ENCODE peak calls at places on chromosomes 1 and 21, in seven cellular contexts. One of them, this sample, is unnamed.

GRCh38 chr1:184424945-184425344 is 38.1 kb downstream of the C1orf21 start:
- DNase-seq in EL: no peak
- DNase-seq in NCI-H748 treated with DMSO at 0.1 percent for 48 hours: no peak
- DNase-seq in WTC11: no peak
- DNase-seq in RWPE1: no peak
- DNase-seq in right lobe of liver: no peak
- DNase-seq in NCI-H446: no peak
- DNase-seq in this sample: no peak

GRCh38 chr1:190880352-190880751 is 402.7 kb upstream of the BRINP3 start:
- DNase-seq in NCI-H748 treated with DMSO at 0.1 percent for 48 hours: no peak
- DNase-seq in RWPE1: no peak
- DNase-seq in WTC11: no peak
- DNase-seq in EL: no peak
- DNase-seq in NCI-H446: no peak
- DNase-seq in right lobe of liver: no peak
- DNase-seq in this sample: no peak

GRCh38 chr1:32695098-32695904 is 7.3 kb downstream of the SYNC start:
- DNase-seq in RWPE1: no peak
- DNase-seq in WTC11: no peak
- DNase-seq in EL: peak; percentile 91
- DNase-seq in NCI-H446: no peak
- DNase-seq in right lobe of liver: peak; percentile 55
- DNase-seq in NCI-H748 treated with DMSO at 0.1 percent for 48 hours: no peak
- DNase-seq in this sample: no peak

GRCh38 chr1:236854602-236854978 is 59.5 kb downstream of the MTR start:
- DNase-seq in NCI-H748 treated with DMSO at 0.1 percent for 48 hours: no peak
- DNase-seq in EL: peak; percentile 91
- DNase-seq in RWPE1: peak; percentile 4
- DNase-seq in WTC11: no peak
- DNase-seq in right lobe of liver: no peak
- DNase-seq in NCI-H446: no peak
- DNase-seq in this sample: no peak

GRCh38 chr1:167084739-167085138 is 5.4 kb downstream of the GPA33 start:
- DNase-seq in WTC11: no peak
- DNase-seq in EL: no peak
- DNase-seq in right lobe of liver: no peak
- DNase-seq in RWPE1: no peak
- DNase-seq in NCI-H446: no peak
- DNase-seq in NCI-H748 treated with DMSO at 0.1 percent for 48 hours: no peak
- DNase-seq in this sample: no peak

GRCh38 chr1:169142129-169142528 is 35.6 kb downstream of the ATP1B1 start:
- DNase-seq in RWPE1: no peak
- DNase-seq in right lobe of liver: no peak
- DNase-seq in NCI-H446: no peak
- DNase-seq in WTC11: no peak
- DNase-seq in NCI-H748 treated with DMSO at 0.1 percent for 48 hours: no peak
- DNase-seq in EL: no peak
- DNase-seq in this sample: no peak

GRCh38 chr1:19341201-19342076 is 29.3 kb downstream of the SLC66A1 start:
- DNase-seq in WTC11: peak; percentile 93
- DNase-seq in right lobe of liver: peak; percentile 67
- DNase-seq in NCI-H748 treated with DMSO at 0.1 percent for 48 hours: no peak
- DNase-seq in NCI-H446: peak; percentile 32
- DNase-seq in EL: peak; percentile 67
- DNase-seq in RWPE1: peak; percentile 76
- DNase-seq in this sample: peak; percentile 62

GRCh38 chr1:110120960-110121561 is 8.8 kb downstream of the UBL4B start:
- DNase-seq in NCI-H748 treated with DMSO at 0.1 percent for 48 hours: no peak
- DNase-seq in WTC11: no peak
- DNase-seq in EL: no peak
- DNase-seq in right lobe of liver: no peak
- DNase-seq in RWPE1: no peak
- DNase-seq in NCI-H446: no peak
- DNase-seq in this sample: no peak

GRCh38 chr1:179310721-179311120 is 17.1 kb downstream of the SOAT1 start:
- DNase-seq in NCI-H748 treated with DMSO at 0.1 percent for 48 hours: no peak
- DNase-seq in WTC11: no peak
- DNase-seq in right lobe of liver: no peak
- DNase-seq in RWPE1: peak; percentile 91
- DNase-seq in EL: peak; percentile 80
- DNase-seq in NCI-H446: no peak
- DNase-seq in this sample: no peak

GRCh38 chr21:17585875-17586450 is 26.7 kb downstream of the BTG3 start:
- DNase-seq in NCI-H446: peak; percentile 29
- DNase-seq in WTC11: no peak
- DNase-seq in RWPE1: peak; percentile 28
- DNase-seq in EL: peak; percentile 53
- DNase-seq in right lobe of liver: no peak
- DNase-seq in NCI-H748 treated with DMSO at 0.1 percent for 48 hours: peak; percentile 17
- DNase-seq in this sample: peak; percentile 42

GRCh38 chr1:102790997-102791396 is 317.3 kb downstream of the COL11A1 start:
- DNase-seq in WTC11: no peak
- DNase-seq in NCI-H748 treated with DMSO at 0.1 percent for 48 hours: no peak
- DNase-seq in EL: peak; percentile 16
- DNase-seq in right lobe of liver: no peak
- DNase-seq in NCI-H446: no peak
- DNase-seq in RWPE1: peak; percentile 6
- DNase-seq in this sample: peak; percentile 6

GRCh38 chr1:53804791-53805505 is 33.1 kb downstream of the NDC1 start:
- DNase-seq in EL: peak; percentile 53
- DNase-seq in RWPE1: no peak
- DNase-seq in right lobe of liver: no peak
- DNase-seq in NCI-H446: no peak
- DNase-seq in WTC11: no peak
- DNase-seq in NCI-H748 treated with DMSO at 0.1 percent for 48 hours: no peak
- DNase-seq in this sample: no peak

GRCh38 chr1:28773105-28773504 is 36.4 kb downstream of the YTHDF2 start:
- DNase-seq in NCI-H748 treated with DMSO at 0.1 percent for 48 hours: no peak
- DNase-seq in right lobe of liver: peak; percentile 8
- DNase-seq in WTC11: no peak
- DNase-seq in NCI-H446: no peak
- DNase-seq in RWPE1: no peak
- DNase-seq in EL: no peak
- DNase-seq in this sample: no peak

GRCh38 chr1:87644500-87645245 is 316.0 kb downstream of the LMO4 start:
- DNase-seq in NCI-H446: no peak
- DNase-seq in RWPE1: no peak
- DNase-seq in NCI-H748 treated with DMSO at 0.1 percent for 48 hours: no peak
- DNase-seq in right lobe of liver: no peak
- DNase-seq in WTC11: no peak
- DNase-seq in EL: peak; percentile 7
- DNase-seq in this sample: no peak

GRCh38 chr1:154329551-154330131 is 4.3 kb downstream of the ATP8B2 start:
- DNase-seq in RWPE1: no peak
- DNase-seq in NCI-H446: no peak
- DNase-seq in right lobe of liver: no peak
- DNase-seq in EL: no peak
- DNase-seq in NCI-H748 treated with DMSO at 0.1 percent for 48 hours: no peak
- DNase-seq in WTC11: no peak
- DNase-seq in this sample: no peak

GRCh38 chr1:119001181-119002018 is 13.3 kb upstream of the TBX15 start:
- DNase-seq in RWPE1: no peak
- DNase-seq in right lobe of liver: no peak
- DNase-seq in NCI-H748 treated with DMSO at 0.1 percent for 48 hours: no peak
- DNase-seq in EL: peak; percentile 8
- DNase-seq in NCI-H446: no peak
- DNase-seq in WTC11: no peak
- DNase-seq in this sample: no peak

GRCh38 chr1:55284856-55285255 is 69.7 kb upstream of the USP24 start:
- DNase-seq in NCI-H446: peak; percentile 72
- DNase-seq in RWPE1: peak; percentile 65
- DNase-seq in right lobe of liver: no peak
- DNase-seq in EL: peak; percentile 57
- DNase-seq in WTC11: no peak
- DNase-seq in NCI-H748 treated with DMSO at 0.1 percent for 48 hours: peak; percentile 21
- DNase-seq in this sample: peak; percentile 29

GRCh38 chr1:198641506-198641905 is 2.7 kb downstream of the PTPRC start:
- DNase-seq in NCI-H446: no peak
- DNase-seq in NCI-H748 treated with DMSO at 0.1 percent for 48 hours: no peak
- DNase-seq in RWPE1: peak; percentile 79
- DNase-seq in right lobe of liver: no peak
- DNase-seq in WTC11: no peak
- DNase-seq in EL: peak; percentile 23
- DNase-seq in this sample: no peak

GRCh38 chr21:31480228-31480627 is 136.2 kb upstream of the TIAM1 start:
- DNase-seq in RWPE1: no peak
- DNase-seq in NCI-H446: no peak
- DNase-seq in right lobe of liver: no peak
- DNase-seq in NCI-H748 treated with DMSO at 0.1 percent for 48 hours: no peak
- DNase-seq in WTC11: no peak
- DNase-seq in EL: no peak
- DNase-seq in this sample: no peak

GRCh38 chr1:13628218-13628617 is 44.6 kb downstream of the PDPN start:
- DNase-seq in RWPE1: no peak
- DNase-seq in NCI-H748 treated with DMSO at 0.1 percent for 48 hours: no peak
- DNase-seq in NCI-H446: no peak
- DNase-seq in WTC11: no peak
- DNase-seq in EL: no peak
- DNase-seq in right lobe of liver: no peak
- DNase-seq in this sample: no peak

GRCh38 chr1:109910963-109911798 is 532 bp downstream of the CSF1 start:
- DNase-seq in RWPE1: no peak
- DNase-seq in WTC11: peak; percentile 27
- DNase-seq in right lobe of liver: no peak
- DNase-seq in EL: no peak
- DNase-seq in NCI-H748 treated with DMSO at 0.1 percent for 48 hours: no peak
- DNase-seq in NCI-H446: no peak
- DNase-seq in this sample: no peak

GRCh38 chr1:248841702-248842395 is 3.8 kb downstream of the ZNF672 start:
- DNase-seq in NCI-H748 treated with DMSO at 0.1 percent for 48 hours: no peak
- DNase-seq in EL: peak; percentile 60
- DNase-seq in NCI-H446: peak; percentile 56
- DNase-seq in WTC11: peak; percentile 62
- DNase-seq in RWPE1: no peak
- DNase-seq in right lobe of liver: no peak
- DNase-seq in this sample: no peak

GRCh38 chr21:40634141-40634540 is 212.8 kb downstream of the DSCAM start:
- DNase-seq in right lobe of liver: no peak
- DNase-seq in EL: no peak
- DNase-seq in RWPE1: no peak
- DNase-seq in NCI-H446: no peak
- DNase-seq in WTC11: no peak
- DNase-seq in NCI-H748 treated with DMSO at 0.1 percent for 48 hours: no peak
- DNase-seq in this sample: no peak

GRCh38 chr1:10236405-10237156 is 26.2 kb downstream of the KIF1B start:
- DNase-seq in WTC11: no peak
- DNase-seq in EL: no peak
- DNase-seq in RWPE1: no peak
- DNase-seq in right lobe of liver: no peak
- DNase-seq in NCI-H748 treated with DMSO at 0.1 percent for 48 hours: no peak
- DNase-seq in NCI-H446: no peak
- DNase-seq in this sample: no peak

GRCh38 chr1:234844479-234845031 is 234.6 kb upstream of the IRF2BP2 start:
- DNase-seq in NCI-H748 treated with DMSO at 0.1 percent for 48 hours: no peak
- DNase-seq in NCI-H446: no peak
- DNase-seq in right lobe of liver: no peak
- DNase-seq in RWPE1: no peak
- DNase-seq in EL: peak; percentile 49
- DNase-seq in WTC11: no peak
- DNase-seq in this sample: no peak

GRCh38 chr1:179144621-179145020 is 62.8 kb downstream of the TOR3A start:
- DNase-seq in NCI-H748 treated with DMSO at 0.1 percent for 48 hours: no peak
- DNase-seq in NCI-H446: no peak
- DNase-seq in EL: peak; percentile 51
- DNase-seq in right lobe of liver: no peak
- DNase-seq in WTC11: no peak
- DNase-seq in RWPE1: no peak
- DNase-seq in this sample: no peak

GRCh38 chr1:113488576-113489177 is 98.4 kb downstream of the MAGI3 start:
- DNase-seq in NCI-H748 treated with DMSO at 0.1 percent for 48 hours: no peak
- DNase-seq in WTC11: peak; percentile 67
- DNase-seq in NCI-H446: no peak
- DNase-seq in EL: no peak
- DNase-seq in RWPE1: no peak
- DNase-seq in right lobe of liver: no peak
- DNase-seq in this sample: no peak

GRCh38 chr1:204087893-204088528 is 15.1 kb downstream of the SOX13 start:
- DNase-seq in right lobe of liver: no peak
- DNase-seq in RWPE1: no peak
- DNase-seq in EL: no peak
- DNase-seq in WTC11: no peak
- DNase-seq in NCI-H446: no peak
- DNase-seq in NCI-H748 treated with DMSO at 0.1 percent for 48 hours: no peak
- DNase-seq in this sample: no peak